ENCODE peak calls at places on chromosomes 2 and 18, in seven cellular contexts. O is DND-41, I is GM23248, Y is PC-3, J is neural progenitor cell, C is PC-9, N is GM23338. K is an unnamed sample.

GRCh38 chr2:28216320-28216719 is 176.3 kb upstream of the FOSL2 start:
- DNase-seq in O (no peak), I (no peak), Y (no peak), J (no peak), C (no peak), N (no peak), K (no peak)

GRCh38 chr2:158726906-158727592 is 68.1 kb upstream of the DAPL1 start:
- DNase-seq in O (no peak), I (no peak), Y (no peak), J (peak; percentile 30), C (no peak), N (no peak), K (no peak)

GRCh38 chr2:204051999-204052558 is 115.5 kb downstream of the ICOS start:
- DNase-seq in O (no peak), I (no peak), Y (no peak), J (no peak), C (no peak), N (no peak), K (no peak)

GRCh38 chr2:136927156-136927555 is 161.8 kb downstream of the THSD7B start:
- DNase-seq in O (no peak), I (no peak), Y (no peak), J (no peak), C (no peak), N (no peak), K (no peak)

GRCh38 chr2:24885221-24886113 is 34.6 kb downstream of the ADCY3 start:
- DNase-seq in O (no peak), I (no peak), Y (no peak), J (no peak), C (no peak), N (no peak), K (no peak)

GRCh38 chr2:237134831-237135230 is 49.1 kb downstream of the COPS8 start:
- DNase-seq in O (no peak), I (no peak), Y (no peak), J (no peak), C (no peak), N (no peak), K (no peak)

GRCh38 chr2:220499281-220499680 is 871.9 kb downstream of the SLC4A3 start:
- DNase-seq in O (no peak), I (peak; percentile 81), Y (peak; percentile 71), J (peak; percentile 11), C (peak; percentile 41), N (no peak), K (peak; percentile 79)

GRCh38 chr2:36695746-36696415 is 626 bp upstream of the VIT start:
- DNase-seq in O (no peak), I (peak; percentile 86), Y (peak; percentile 57), J (no peak), C (no peak), N (peak; percentile 29), K (peak; percentile 73)

GRCh38 chr18:47316924-47317323 is 65.5 kb upstream of the SKOR2 start:
- DNase-seq in O (no peak), I (no peak), Y (no peak), J (no peak), C (no peak), N (no peak), K (no peak)

GRCh38 chr2:112700004-112700667 is 20.7 kb upstream of the NT5DC4 start:
- DNase-seq in O (no peak), I (no peak), Y (no peak), J (no peak), C (no peak), N (no peak), K (peak; percentile 50)

GRCh38 chr2:192775461-192776262 is 580.9 kb upstream of the TMEFF2 start:
- DNase-seq in O (no peak), I (no peak), Y (no peak), J (no peak), C (no peak), N (no peak), K (no peak)

GRCh38 chr2:84393829-84394228 is 65.3 kb downstream of the SUCLG1 start:
- DNase-seq in O (no peak), I (peak; percentile 23), Y (no peak), J (no peak), C (no peak), N (no peak), K (no peak)

GRCh38 chr2:156083707-156084494 is 248.6 kb downstream of the NR4A2 start:
- DNase-seq in O (no peak), I (peak; percentile 2), Y (peak; percentile 74), J (no peak), C (peak; percentile 24), N (no peak), K (no peak)

GRCh38 chr18:14086459-14087231 is 45.6 kb downstream of the ZNF519 start:
- DNase-seq in O (peak; percentile 52), I (peak; percentile 72), Y (peak; percentile 63), J (peak; percentile 81), C (peak; percentile 19), N (peak; percentile 84), K (peak; percentile 19)

GRCh38 chr2:44938287-44939073 is 3.0 kb upstream of the SIX3 start:
- DNase-seq in O (no peak), I (peak; percentile 43), Y (peak; percentile 23), J (peak; percentile 85), C (peak; percentile 71), N (peak; percentile 76), K (no peak)

GRCh38 chr2:44940612-44941464 is 664 bp upstream of the SIX3 start:
- DNase-seq in O (no peak), I (no peak), Y (no peak), J (peak; percentile 72), C (no peak), N (no peak), K (no peak)

GRCh38 chr2:44941551-44942234 is at the start of gene SIX3:
- DNase-seq in O (no peak), I (peak; percentile 58), Y (peak; percentile 74), J (peak; percentile 95), C (peak; percentile 59), N (peak; percentile 78), K (peak; percentile 84)

GRCh38 chr2:44939074-44940052 is 2.1 kb upstream of the SIX3 start:
- DNase-seq in O (no peak), I (no peak), Y (no peak), J (peak; percentile 78), C (no peak), N (peak; percentile 70), K (no peak)

GRCh38 chr2:44940053-44940494 is 1.4 kb upstream of the SIX3 start:
- DNase-seq in O (no peak), I (no peak), Y (no peak), J (peak; percentile 65), C (no peak), N (no peak), K (no peak)
- TF ChIP-seq EZH2 in O (no peak), I (no peak), Y (no peak), J (no peak), C (no peak), N (peak; percentile 96), K (no peak)

DNA sequence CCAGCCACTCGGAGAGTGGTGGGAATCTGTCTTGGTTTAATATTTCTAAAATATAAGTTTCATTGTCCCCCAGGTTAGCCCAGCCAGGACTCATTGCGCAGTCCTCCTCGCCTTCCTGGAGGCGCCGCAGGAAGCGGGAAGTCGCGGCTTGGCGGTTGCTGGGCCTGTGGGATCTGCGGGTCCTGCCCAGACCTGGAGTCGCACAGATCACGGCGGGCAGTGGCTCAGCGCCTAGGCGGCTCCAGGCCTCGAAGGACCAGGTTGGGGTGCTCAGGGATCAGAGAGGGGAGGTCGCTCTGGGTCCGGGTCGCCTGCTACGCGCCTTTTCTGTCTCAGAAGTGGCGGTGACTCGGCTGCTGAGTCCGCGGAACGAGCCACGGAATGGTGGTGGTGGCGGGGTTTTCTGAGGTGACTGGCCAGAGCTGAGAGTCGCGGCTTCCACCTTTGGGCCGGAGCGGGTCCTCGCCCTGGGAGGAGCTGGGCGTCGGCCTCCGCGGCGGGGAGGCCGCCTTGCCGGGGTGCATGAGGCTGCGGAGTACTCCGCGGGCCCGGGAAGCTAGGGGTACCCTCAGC is 2.7 kb downstream of the HOXD3 start:
- DNase-seq in O (no peak), I (no peak), Y (no peak), J (peak; percentile 35), C (no peak), N (peak; percentile 53), K (peak; percentile 62)
- TF ChIP-seq EZH2 in O (no peak), I (no peak), Y (no peak), J (peak; percentile 95), C (no peak), N (peak; percentile 90), K (peak; percentile 68)

GRCh38 chr2:191311627-191312026 is 66.4 kb downstream of the MYO1B start:
- DNase-seq in O (no peak), I (peak; percentile 92), Y (peak; percentile 86), J (no peak), C (no peak), N (no peak), K (peak; percentile 92)
- TF ChIP-seq EZH2 in O (no peak), I (no peak), Y (no peak), J (no peak), C (no peak), N (no peak), K (no peak)

GRCh38 chr2:190534310-190535118 is at the start of gene NEMP2:
- DNase-seq in O (peak; percentile 91), I (peak; percentile 80), Y (peak; percentile 75), J (peak; percentile 94), C (peak; percentile 74), N (peak; percentile 90), K (peak; percentile 51)
- TF ChIP-seq EZH2 in O (no peak), I (no peak), Y (no peak), J (no peak), C (no peak), N (no peak), K (no peak)